ENCODE peak calls at places on chromosomes 5 and 9, in eight cellular contexts. L is tibial nerve, N is SJSA1, S is GM23248, B is neuronal stem cell, J is astrocyte, G is lower lobe of right lung, A is left ventricle myocardium inferior. C is an unnamed sample.

GRCh38 chr9:123031963-123032362 is 1.5 kb upstream of the GPR21 start:
- DNase-seq in L (no peak), N (no peak), S (no peak), B (no peak), J (no peak), G (no peak), A (no peak), C (no peak)

GRCh38 chr5:132256783-132257130 is 739 bp upstream of the PDLIM4 start:
- DNase-seq in L (no peak), N (peak; percentile 41), S (no peak), B (no peak), J (no peak), G (no peak), A (no peak), C (no peak)

GRCh38 chr5:106880656-106881055 is 790.1 kb downstream of the EFNA5 start:
- DNase-seq in L (no peak), N (no peak), S (no peak), B (no peak), J (no peak), G (no peak), A (no peak), C (no peak)

GRCh38 chr5:159017787-159018186 is 81.9 kb downstream of the EBF1 start:
- DNase-seq in L (no peak), N (peak; percentile 94), S (peak; percentile 76), B (no peak), J (peak; percentile 68), G (no peak), A (peak; percentile 78), C (no peak)

GRCh38 chr9:137140151-137141012 is 1.4 kb downstream of the GRIN1 start:
- DNase-seq in L (no peak), N (peak; percentile 38), S (no peak), B (no peak), J (no peak), G (no peak), A (no peak), C (peak; percentile 46)

GRCh38 chr9:113403651-113404050 is 2.6 kb upstream of the ALAD start:
- DNase-seq in L (no peak), N (no peak), S (peak; percentile 28), B (no peak), J (no peak), G (no peak), A (no peak), C (no peak)

GRCh38 chr9:36793277-36793676 is 220.6 kb downstream of the MELK start:
- DNase-seq in L (no peak), N (no peak), S (no peak), B (no peak), J (no peak), G (no peak), A (no peak), C (no peak)

GRCh38 chr5:177346820-177347219 is 4.6 kb downstream of the LMAN2 start:
- DNase-seq in L (no peak), N (no peak), S (no peak), B (no peak), J (no peak), G (no peak), A (no peak), C (no peak)

GRCh38 chr5:102758576-102758975 is 3.5 kb downstream of the PAM start:
- DNase-seq in L (no peak), N (no peak), S (peak; percentile 72), B (no peak), J (peak; percentile 66), G (no peak), A (no peak), C (no peak)

GRCh38 chr9:109331353-109331752 is 10.5 kb upstream of the EPB41L4B start:
- DNase-seq in L (no peak), N (no peak), S (peak; percentile 53), B (no peak), J (no peak), G (peak; percentile 91), A (peak; percentile 48), C (peak; percentile 93)

GRCh38 chr5:3356016-3356415 is 239.6 kb upstream of the IRX1 start:
- DNase-seq in L (no peak), N (peak; percentile 22), S (no peak), B (no peak), J (no peak), G (no peak), A (no peak), C (no peak)

GRCh38 chr9:81103597-81104471 is 585.5 kb downstream of the TLE1 start:
- DNase-seq in L (no peak), N (no peak), S (peak; percentile 25), B (no peak), J (no peak), G (no peak), A (no peak), C (no peak)

GRCh38 chr9:73074176-73074708 is 77.4 kb upstream of the ANXA1 start:
- DNase-seq in L (no peak), N (no peak), S (no peak), B (no peak), J (peak; percentile 10), G (no peak), A (no peak), C (no peak)

GRCh38 chr5:119343766-119344165 is 12.1 kb upstream of the TNFAIP8 start:
- DNase-seq in L (no peak), N (peak; percentile 65), S (no peak), B (no peak), J (peak; percentile 85), G (no peak), A (no peak), C (no peak)

GRCh38 chr5:119341452-119342349 is 14.1 kb upstream of the TNFAIP8 start:
- DNase-seq in L (no peak), N (no peak), S (no peak), B (no peak), J (no peak), G (no peak), A (no peak), C (no peak)

GRCh38 chr5:119340597-119341218 is 15.1 kb upstream of the TNFAIP8 start:
- DNase-seq in L (no peak), N (no peak), S (no peak), B (no peak), J (no peak), G (no peak), A (no peak), C (no peak)

GRCh38 chr5:119343042-119343441 is 12.8 kb upstream of the TNFAIP8 start:
- DNase-seq in L (no peak), N (no peak), S (no peak), B (no peak), J (peak; percentile 59), G (no peak), A (no peak), C (no peak)

DNA sequence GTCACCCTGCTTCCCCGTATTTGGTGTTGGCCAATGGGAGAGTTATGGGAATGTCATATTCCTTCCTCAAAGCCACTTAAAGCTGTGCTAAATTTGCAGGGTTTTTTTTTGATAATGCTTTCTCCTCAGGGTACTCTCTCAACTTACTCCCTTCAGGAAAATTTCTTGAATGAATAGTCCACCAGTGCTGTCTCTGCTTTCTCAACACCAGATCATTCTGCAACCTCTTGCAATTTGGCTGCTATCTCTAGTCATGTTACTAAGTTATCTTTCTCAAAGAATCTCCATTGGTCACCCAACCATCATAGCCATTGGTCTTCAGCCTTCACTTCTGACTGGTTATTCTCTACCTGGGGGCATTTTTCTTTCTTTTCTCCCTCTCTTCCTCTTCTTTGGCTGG is 13.4 kb upstream of the TNFAIP8 start:
- DNase-seq in L (no peak), N (no peak), S (no peak), B (no peak), J (no peak), G (no peak), A (no peak), C (no peak)
- H3K4me3 ChIP-seq in L (no peak overlapping the region), N (no peak overlapping the region), S (no peak overlapping the region), B (no peak overlapping the region), J (no peak overlapping the region), G (no peak overlapping the region), A (no peak overlapping the region), C (no peak overlapping the region)

GRCh38 chr9:114900937-114901802 is 29.2 kb downstream of the TNFSF8 start:
- DNase-seq in L (no peak), N (no peak), S (peak; percentile 83), B (no peak), J (peak; percentile 79), G (no peak), A (no peak), C (no peak)
- H3K4me1 ChIP-seq in L (no peaks in the 10 kb centered on the region), N (peaks cover 29% of the 10 kb centered on the region), S (peaks cover 42% of the 10 kb centered on the region), B (no peaks in the 10 kb centered on the region), J (peaks cover 29% of the 10 kb centered on the region), G (peaks cover 18% of the 10 kb centered on the region), A (no peaks in the 10 kb centered on the region), C (peaks cover 18% of the 10 kb centered on the region)

DNA sequence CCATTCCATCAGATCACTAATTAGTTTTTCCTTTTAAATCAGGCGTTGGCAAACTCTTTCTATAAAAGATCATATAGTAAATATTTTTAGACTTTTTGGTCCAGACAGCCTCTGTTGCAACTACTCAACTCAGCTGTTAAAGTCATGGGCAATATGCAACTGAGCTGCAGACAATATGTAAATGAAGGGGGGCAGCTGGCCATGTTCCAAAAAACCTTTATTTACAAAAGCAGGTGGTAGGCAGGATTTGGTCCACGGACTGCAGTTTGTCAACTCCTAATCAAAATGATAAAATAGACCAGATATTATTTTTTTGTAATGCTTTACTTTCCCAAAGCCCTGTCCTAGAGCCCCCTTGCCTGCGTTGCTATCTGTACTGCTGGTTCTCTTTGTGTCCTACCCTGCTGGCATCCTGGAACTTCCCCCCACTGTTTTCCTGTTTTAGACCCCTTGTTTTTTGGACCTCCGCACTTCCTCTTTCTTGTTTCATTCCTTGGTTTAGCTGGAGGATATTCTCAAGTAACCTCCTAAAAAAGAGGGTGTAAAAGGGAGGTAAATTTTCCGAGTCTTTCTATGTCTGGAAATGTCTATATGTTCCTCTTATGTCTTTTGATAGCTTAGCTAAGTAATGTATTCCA is 24.7 kb upstream of the TNFSF8 start:
- DNase-seq in L (no peak), N (no peak), S (no peak), B (no peak), J (no peak), G (no peak), A (no peak), C (no peak)
- H3K27ac ChIP-seq in L (no peak overlapping the region), N (no peak overlapping the region), S (no peak overlapping the region), B (no peak overlapping the region), J (no peak overlapping the region), G (no peak overlapping the region), A (peak overlapping the region; percentile 6), C (no peak overlapping the region)

DNA sequence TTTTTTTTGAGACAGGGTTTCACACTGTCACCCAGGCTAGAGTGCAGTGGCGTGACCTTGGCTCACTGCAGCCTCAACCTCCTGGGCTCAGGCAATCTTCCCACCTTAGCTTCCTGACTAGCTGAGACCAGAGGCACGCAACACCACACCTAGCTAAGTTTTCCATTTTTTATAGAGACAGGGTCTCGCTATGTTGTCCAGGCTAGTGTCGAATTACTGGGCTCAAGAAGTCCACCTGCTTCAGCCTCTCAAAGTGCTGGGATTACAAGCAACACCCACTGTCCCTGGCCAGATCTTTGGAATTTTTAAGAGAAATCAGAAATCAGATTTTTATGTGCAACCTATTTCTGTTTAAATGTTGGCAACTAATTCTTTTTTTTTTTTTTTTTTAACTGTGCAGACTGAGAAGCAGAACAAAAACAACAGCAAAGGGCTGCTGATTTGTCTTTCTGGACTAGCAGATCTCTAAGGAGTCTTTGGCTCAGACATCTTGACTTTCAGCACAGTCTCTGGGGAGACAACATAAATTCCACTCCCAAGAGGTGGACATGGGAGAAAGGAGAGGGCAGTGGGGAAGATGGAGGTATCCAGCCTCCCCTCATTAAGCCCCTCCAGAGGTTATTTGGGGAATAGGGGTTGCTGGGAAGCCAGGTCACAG is 54.4 kb upstream of the FABP6 start:
- DNase-seq in L (no peak), N (no peak), S (no peak), B (no peak), J (no peak), G (no peak), A (no peak), C (no peak)
- H3K4me3 ChIP-seq in L (no peak overlapping the region), N (no peak overlapping the region), S (no peak overlapping the region), B (no peak overlapping the region), J (no peak overlapping the region), G (no peak overlapping the region), A (no peak overlapping the region), C (no peak overlapping the region)

C was measured in upper lobe of right lung.